ENCODE peak calls at places on chromosomes 3 and 15, in four cellular contexts. Y is suprapubic skin, A is pons, M is AML-193. E is an unnamed sample.

GRCh38 chr3:12040902-12041301 is 36.7 kb downstream of the SYN2 start:
- DNase-seq in Y (no peak), A (peak), M (no peak), E (no peak)

GRCh38 chr15:55789066-55789660 is 46.2 kb upstream of the PRTG start:
- DNase-seq in Y (no peak), A (no peak), M (no peak), E (no peak)

GRCh38 chr15:93983501-93983900 is 247.9 kb upstream of the MCTP2 start:
- DNase-seq in Y (no peak), A (peak), M (no peak), E (no peak)

GRCh38 chr3:14540821-14541385 is 761 bp upstream of the GRIP2 start:
- DNase-seq in Y (no peak), A (no peak), M (no peak), E (no peak)

GRCh38 chr3:127479449-127479848 is 111.1 kb downstream of the TPRA1 start:
- DNase-seq in Y (no peak), A (no peak), M (no peak), E (no peak)

GRCh38 chr3:129020691-129021090 is 19.6 kb downstream of the EFCC1 start:
- DNase-seq in Y (no peak), A (no peak), M (no peak), E (no peak)

GRCh38 chr3:188595890-188596376 is 442.0 kb downstream of the LPP start:
- DNase-seq in Y (no peak), A (no peak), M (no peak), E (no peak)

GRCh38 chr3:69370156-69370944 is 15.5 kb downstream of the FRMD4B start:
- DNase-seq in Y (peak), A (peak), M (peak), E (no peak)

GRCh38 chr15:82585072-82585471 is 44.8 kb upstream of the RPS17 start:
- DNase-seq in Y (no peak), A (no peak), M (no peak), E (no peak)

GRCh38 chr3:110423276-110423675 is 648.3 kb upstream of the NECTIN3 start:
- DNase-seq in Y (no peak), A (no peak), M (no peak), E (no peak)

GRCh38 chr3:152779649-152780048 is 55.3 kb upstream of the P2RY1 start:
- DNase-seq in Y (no peak), A (no peak), M (no peak), E (no peak)

GRCh38 chr3:17500618-17501017 is 241.8 kb downstream of the TBC1D5 start:
- DNase-seq in Y (no peak), A (no peak), M (no peak), E (no peak)

GRCh38 chr3:168620854-168621253 is 525.1 kb upstream of the GOLIM4 start:
- DNase-seq in Y (no peak), A (peak), M (peak), E (no peak)

GRCh38 chr3:71580636-71581215 is 2.8 kb downstream of the FOXP1 start:
- DNase-seq in Y (no peak), A (peak), M (peak), E (no peak)

GRCh38 chr3:14234197-14235002 is 55.8 kb downstream of the LSM3 start:
- DNase-seq in Y (no peak), A (no peak), M (no peak), E (no peak)

GRCh38 chr15:66369773-66370651 is 13.5 kb upstream of the TIPIN start:
- DNase-seq in Y (no peak), A (no peak), M (peak), E (no peak)

GRCh38 chr3:159057621-159058020 is 255.8 kb downstream of the MFSD1 start:
- DNase-seq in Y (no peak), A (no peak), M (no peak), E (no peak)

GRCh38 chr3:122151480-122151879 is 32.0 kb upstream of the CASR start:
- DNase-seq in Y (no peak), A (no peak), M (no peak), E (no peak)

GRCh38 chr15:40499931-40500330 is 29.1 kb downstream of the CHST14 start:
- DNase-seq in Y (no peak), A (no peak), M (no peak), E (no peak)

GRCh38 chr3:78978037-78978436 is 789.8 kb downstream of the ROBO1 start:
- DNase-seq in Y (no peak), A (peak), M (peak), E (no peak)

GRCh38 chr3:111210866-111211564 is 139.4 kb downstream of the NECTIN3 start:
- DNase-seq in Y (no peak), A (no peak), M (no peak), E (no peak)

GRCh38 chr3:146715176-146715575 is 110.0 kb upstream of the PLSCR5 start:
- DNase-seq in Y (no peak), A (no peak), M (no peak), E (no peak)

GRCh38 chr15:90808517-90808939 is 59.9 kb upstream of the FURIN start:
- DNase-seq in Y (no peak), A (no peak), M (no peak), E (no peak)

GRCh38 chr3:128859573-128860154 is 19.8 kb upstream of the ACAD9 start:
- DNase-seq in Y (no peak), A (no peak), M (no peak), E (no peak)

GRCh38 chr3:153087595-153088566 is 74.1 kb upstream of the RAP2B start:
- DNase-seq in Y (no peak), A (no peak), M (no peak), E (no peak)

GRCh38 chr3:53845103-53845880 is 927 bp downstream of the CHDH start:
- DNase-seq in Y (no peak), A (peak), M (no peak), E (no peak)

GRCh38 chr15:51341366-51342248 is at the start of gene GLDN:
- DNase-seq in Y (no peak), A (peak), M (no peak), E (no peak)

GRCh38 chr3:22159004-22159695 is 408.1 kb upstream of the ZNF385D start:
- DNase-seq in Y (no peak), A (no peak), M (no peak), E (no peak)

GRCh38 chr15:64522226-64522823 is 61.9 kb downstream of the ZNF609 start:
- DNase-seq in Y (no peak), A (peak), M (peak), E (no peak)

E was measured in mesenteric fat pad.